ENCODE peak calls at places on chromosome 19, in eight cellular contexts. Y, W, N, O, V, G, I and E are unnamed samples.

GRCh38 chr19:19146000-19146608 is 7.8 kb upstream of the TMEM161A start:
- DNase-seq in Y (peak; percentile 79), W (peak; percentile 85), N (peak; percentile 35), O (peak; percentile 63), V (peak; percentile 70), G (peak; percentile 95), I (peak; percentile 46), E (peak; percentile 93)

GRCh38 chr19:23882493-23882892 is 32.2 kb upstream of the ZNF726 start:
- DNase-seq in Y (no peak), W (no peak), N (no peak), O (no peak), V (no peak), G (no peak), I (no peak), E (no peak)

GRCh38 chr19:10858204-10858828 is 10.1 kb downstream of the C19orf38 start:
- DNase-seq in Y (no peak), W (peak; percentile 31), N (no peak), O (no peak), V (no peak), G (peak; percentile 39), I (no peak), E (peak; percentile 16)

GRCh38 chr19:14072535-14073231 is at the start of gene MISP3:
- DNase-seq in Y (peak; percentile 37), W (peak; percentile 20), N (peak; percentile 53), O (peak; percentile 42), V (peak; percentile 16), G (no peak), I (no peak), E (no peak)

GRCh38 chr19:12791345-12792047 is at the start of gene JUNB:
- DNase-seq in Y (peak; percentile 96), W (peak; percentile 97), N (peak; percentile 94), O (peak; percentile 93), V (peak; percentile 96), G (peak; percentile 96), I (peak; percentile 98), E (peak; percentile 96)

GRCh38 chr19:45786533-45786894 is 4.2 kb upstream of the DMPK start:
- DNase-seq in Y (no peak), W (no peak), N (no peak), O (no peak), V (no peak), G (no peak), I (no peak), E (no peak)

GRCh38 chr19:18118420-18119242 is 21.1 kb downstream of the MAST3 start:
- DNase-seq in Y (no peak), W (no peak), N (peak; percentile 17), O (no peak), V (no peak), G (no peak), I (no peak), E (no peak)

GRCh38 chr19:1251233-1251502 is 2.8 kb downstream of the MIDN start:
- DNase-seq in Y (no peak), W (no peak), N (peak; percentile 72), O (peak; percentile 50), V (no peak), G (no peak), I (peak; percentile 78), E (no peak)

GRCh38 chr19:3801412-3802096 is 15.4 kb upstream of the MATK start:
- DNase-seq in Y (peak; percentile 64), W (peak; percentile 65), N (peak; percentile 26), O (no peak), V (peak; percentile 10), G (peak; percentile 58), I (no peak), E (peak; percentile 60)

GRCh38 chr19:39550197-39550596 is 10.2 kb upstream of the EID2 start:
- DNase-seq in Y (no peak), W (no peak), N (no peak), O (no peak), V (no peak), G (no peak), I (no peak), E (no peak)

GRCh38 chr19:15891434-15891833 is 6.4 kb downstream of the CYP4F2 start:
- DNase-seq in Y (no peak), W (no peak), N (no peak), O (no peak), V (no peak), G (no peak), I (no peak), E (no peak)

GRCh38 chr19:39190768-39191167 is 6.0 kb upstream of the NCCRP1 start:
- DNase-seq in Y (no peak), W (no peak), N (no peak), O (no peak), V (no peak), G (no peak), I (no peak), E (no peak)

GRCh38 chr19:35488677-35489076 is 1.6 kb downstream of the KRTDAP start:
- DNase-seq in Y (no peak), W (no peak), N (no peak), O (no peak), V (no peak), G (no peak), I (no peak), E (no peak)

GRCh38 chr19:50569938-50570540 is 1.8 kb upstream of the LRRC4B start:
- DNase-seq in Y (no peak), W (no peak), N (no peak), O (no peak), V (no peak), G (no peak), I (no peak), E (no peak)

GRCh38 chr19:49057636-49058234 is at the start of gene CGB7:
- DNase-seq in Y (peak; percentile 19), W (no peak), N (peak; percentile 62), O (peak; percentile 80), V (peak; percentile 10), G (peak; percentile 40), I (peak; percentile 56), E (no peak)

GRCh38 chr19:10680545-10681135 is 20.6 kb upstream of the QTRT1 start:
- DNase-seq in Y (no peak), W (no peak), N (no peak), O (no peak), V (no peak), G (no peak), I (no peak), E (no peak)

GRCh38 chr19:17423429-17424208 is 3.8 kb downstream of the MVB12A start:
- DNase-seq in Y (no peak), W (no peak), N (no peak), O (no peak), V (no peak), G (no peak), I (no peak), E (no peak)

GRCh38 chr19:15283141-15283885 is 49.0 kb downstream of the BRD4 start:
- DNase-seq in Y (no peak), W (no peak), N (peak; percentile 82), O (no peak), V (no peak), G (no peak), I (peak; percentile 92), E (no peak)